ENCODE peak calls at places on chromosome 17, in five cellular contexts. M is uterus, X is breast epithelium, Q is endodermal cell, H is lung. E is an unnamed sample.

GRCh38 chr17:7403043-7403901 is 625 bp downstream of the TMEM256 start:
- DNase-seq in M (peak; percentile 67), X (no peak), Q (no peak), H (peak; percentile 54), E (no peak)

GRCh38 chr17:46011711-46012505 is 12.9 kb downstream of the STH start:
- DNase-seq in M (no peak), X (no peak), Q (peak; percentile 60), H (no peak), E (no peak)

GRCh38 chr17:79427621-79428539 is 183.0 kb downstream of the RBFOX3 start:
- DNase-seq in M (no peak), X (no peak), Q (peak; percentile 43), H (no peak), E (no peak)

GRCh38 chr17:36721560-36722120 is 120.3 kb downstream of the MRM1 start:
- DNase-seq in M (no peak), X (no peak), Q (no peak), H (no peak), E (no peak)

GRCh38 chr17:58189436-58190146 is 2.9 kb upstream of the EPX start:
- DNase-seq in M (no peak), X (no peak), Q (no peak), H (peak; percentile 85), E (peak; percentile 92)

GRCh38 chr17:50685691-50686493 is 21.8 kb downstream of the ANKRD40 start:
- DNase-seq in M (no peak), X (no peak), Q (no peak), H (no peak), E (no peak)

GRCh38 chr17:79518330-79519151 is 92.3 kb downstream of the RBFOX3 start:
- DNase-seq in M (no peak), X (no peak), Q (no peak), H (no peak), E (no peak)

GRCh38 chr17:57396515-57396921 is 140.2 kb downstream of the MSI2 start:
- DNase-seq in M (no peak), X (no peak), Q (no peak), H (no peak), E (no peak)

GRCh38 chr17:7845359-7846062 is 9.4 kb upstream of the TMEM88 start:
- DNase-seq in M (no peak), X (peak; percentile 47), Q (no peak), H (no peak), E (no peak)

GRCh38 chr17:73365934-73366623 is 54.3 kb upstream of the CDC42EP4 start:
- DNase-seq in M (no peak), X (no peak), Q (peak; percentile 72), H (no peak), E (no peak)

GRCh38 chr17:3861761-3862681 is 16.0 kb upstream of the NCBP3 start:
- DNase-seq in M (no peak), X (no peak), Q (peak; percentile 49), H (no peak), E (no peak)

GRCh38 chr17:28828294-28829040 is 14.1 kb downstream of the FAM222B start:
- DNase-seq in M (no peak), X (no peak), Q (peak; percentile 46), H (no peak), E (no peak)

GRCh38 chr17:77212081-77212832 is 71.5 kb downstream of the SEC14L1 start:
- DNase-seq in M (no peak), X (no peak), Q (no peak), H (no peak), E (no peak)

GRCh38 chr17:21678451-21679081 is 13.8 kb upstream of the KCNJ18 start:
- DNase-seq in M (peak; percentile 13), X (peak; percentile 50), Q (no peak), H (no peak), E (no peak)

GRCh38 chr17:21677126-21677910 is 15.0 kb upstream of the KCNJ18 start:
- DNase-seq in M (no peak), X (peak; percentile 41), Q (no peak), H (no peak), E (no peak)

GRCh38 chr17:21676281-21677111 is 15.8 kb upstream of the KCNJ18 start:
- DNase-seq in M (peak; percentile 8), X (peak; percentile 53), Q (no peak), H (no peak), E (no peak)

GRCh38 chr17:21677911-21678310 is 14.4 kb upstream of the KCNJ18 start:
- DNase-seq in M (peak; percentile 7), X (peak; percentile 38), Q (no peak), H (no peak), E (no peak)

GRCh38 chr17:21674242-21674731 is 18.0 kb upstream of the KCNJ18 start:
- DNase-seq in M (peak; percentile 13), X (no peak), Q (peak; percentile 39), H (no peak), E (no peak)
- H3K9me3 ChIP-seq in M (no peaks in the 10 kb centered on the region), X (peaks cover 10% of the 10 kb centered on the region), Q (peaks cover 12% of the 10 kb centered on the region), H (peaks cover 3% of the 10 kb centered on the region), E (no peaks in the 10 kb centered on the region)

GRCh38 chr17:82419471-82419995 is 1.1 kb upstream of the OGFOD3 start:
- DNase-seq in M (no peak), X (no peak), Q (no peak), H (no peak), E (no peak)

GRCh38 chr17:82424863-82425159 is 6.4 kb upstream of the OGFOD3 start:
- DNase-seq in M (no peak), X (no peak), Q (no peak), H (no peak), E (no peak)

GRCh38 chr17:82429824-82430223 is 11.4 kb upstream of the OGFOD3 start:
- DNase-seq in M (no peak), X (no peak), Q (no peak), H (no peak), E (no peak)

GRCh38 chr17:82428546-82428945 is 10.2 kb upstream of the OGFOD3 start:
- DNase-seq in M (no peak), X (no peak), Q (no peak), H (no peak), E (no peak)

DNA sequence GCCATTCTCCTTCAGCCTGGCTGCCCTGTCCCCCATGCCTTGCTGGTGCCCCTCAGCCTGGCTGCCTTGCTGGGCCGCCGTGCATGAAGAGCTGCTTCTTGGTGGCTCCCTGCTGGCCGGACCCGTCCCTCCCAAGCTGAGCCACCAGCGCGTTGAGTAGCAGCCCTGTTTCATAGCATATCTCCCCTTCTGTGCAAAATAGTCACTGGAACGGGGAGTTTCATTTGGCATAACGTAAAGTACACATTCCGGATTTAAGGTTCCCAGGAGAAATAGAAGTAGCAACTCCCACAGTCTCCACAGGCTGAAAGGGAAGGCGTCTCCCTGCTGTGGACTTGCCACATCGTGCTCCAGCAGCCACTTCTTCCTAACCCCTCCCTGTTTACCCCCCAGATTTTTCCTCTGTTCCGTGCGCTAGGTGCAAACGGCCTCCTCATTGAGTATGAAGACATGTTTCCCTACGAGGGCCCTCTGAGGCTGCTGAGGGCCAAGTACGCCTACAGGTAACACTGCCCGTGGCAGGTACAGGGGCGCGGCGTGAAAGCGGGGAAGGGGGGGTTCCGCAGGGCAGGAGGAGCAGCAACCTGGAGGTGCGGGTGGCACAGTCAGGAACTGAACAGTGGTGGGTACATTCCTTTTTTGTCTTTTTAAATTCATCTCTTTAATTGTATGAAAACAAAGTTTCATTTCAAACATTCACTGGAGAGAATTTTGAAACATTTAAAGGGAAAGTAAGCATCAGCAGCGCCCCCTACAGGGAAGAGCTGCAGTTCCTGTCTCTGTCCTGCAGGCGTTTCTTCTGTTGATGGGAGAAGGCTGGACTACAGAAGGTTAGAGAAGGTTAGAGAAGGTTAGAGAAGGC is 5.8 kb upstream of the OGFOD3 start:
- DNase-seq in M (peak; percentile 61), X (no peak), Q (peak; percentile 90), H (no peak), E (peak; percentile 34)
- H3K27me3 ChIP-seq in M (no peaks in the 10 kb centered on the region), X (no peaks in the 10 kb centered on the region), Q (no peaks in the 10 kb centered on the region), H (no peaks in the 10 kb centered on the region), E (no peaks in the 10 kb centered on the region)

GRCh38 chr17:39664581-39665561 is at the start of gene TCAP:
- DNase-seq in M (no peak), X (no peak), Q (no peak), H (no peak), E (no peak)
- H3K4me3 ChIP-seq in M (no peak within 1 kb of the TSS), X (no peak within 1 kb of the TSS), Q (no peak within 1 kb of the TSS), H (no peak within 1 kb of the TSS), E (no peak within 1 kb of the TSS)

DNA sequence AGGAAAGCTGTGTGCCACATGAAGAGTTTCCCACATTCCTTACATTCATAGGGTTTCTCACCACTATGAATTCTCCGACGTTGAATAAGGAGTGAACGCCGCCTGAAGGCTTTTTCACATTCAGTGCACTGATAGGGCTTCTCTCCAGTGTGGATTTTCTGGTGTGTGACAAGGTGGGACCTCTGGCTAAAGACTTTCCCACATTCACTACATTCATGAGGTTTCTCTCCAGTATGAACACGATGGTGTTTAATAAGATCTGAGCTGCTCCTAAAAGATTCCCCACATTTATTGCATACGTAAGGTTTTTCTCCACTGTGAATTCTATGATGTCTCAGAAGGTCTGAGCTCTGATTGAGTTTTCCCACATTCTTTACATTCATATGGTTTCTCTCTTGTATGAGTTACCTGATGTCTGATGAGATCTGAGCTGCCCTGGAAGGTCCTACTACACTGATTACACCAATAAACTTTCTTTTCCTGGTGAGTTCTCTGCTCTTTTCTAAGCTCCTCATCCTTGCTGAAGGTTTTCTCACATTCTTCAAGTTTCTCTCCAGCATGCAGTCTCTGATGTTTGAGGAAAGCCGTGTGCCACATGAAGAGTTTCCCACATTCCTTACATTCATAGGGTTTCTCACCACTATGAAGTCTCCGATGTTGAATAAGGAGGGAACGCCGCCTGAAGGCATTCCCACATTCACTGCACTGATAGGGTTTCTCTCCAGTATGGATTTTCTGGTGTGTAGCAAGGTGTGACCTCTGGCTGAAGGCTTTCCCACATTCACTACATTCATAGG is 10.0 kb downstream of the ZNF594 start:
- DNase-seq in M (no peak), X (no peak), Q (peak; percentile 3), H (no peak), E (no peak)
- H3K9me3 ChIP-seq in M (peaks cover 91% of the 10 kb centered on the region), X (peaks cover 99% of the 10 kb centered on the region), Q (peaks cover 98% of the 10 kb centered on the region), H (peaks cover 40% of the 10 kb centered on the region), E (peaks cover 36% of the 10 kb centered on the region)

E was measured in MG63.